ENCODE peak calls at places on chromosomes 1 and 21, in nine cellular contexts. S is nucleus accumbens, U is endothelial cell, E is T-helper 17 cell, M is GM12892, W is COLO829, L is progenitor cell of endocrine pancreas, Y is anterior cingulate cortex, F is MCF 10A. Z is an unnamed sample.

GRCh38 chr1:94527447-94528031 is 14.0 kb downstream of the F3 start:
- DNase-seq in S (no peak), U (no peak), E (no peak), M (no peak), W (peak), L (no peak), Y (no peak), F (peak), Z (no peak)

GRCh38 chr1:7595338-7595737 is 175.8 kb upstream of the VAMP3 start:
- DNase-seq in S (no peak), U (no peak), E (no peak), M (no peak), W (no peak), L (no peak), Y (no peak), F (no peak), Z (no peak)

GRCh38 chr1:155007253-155007828 is 4.7 kb downstream of the ZBTB7B start:
- DNase-seq in S (peak), U (no peak), E (no peak), M (no peak), W (no peak), L (no peak), Y (peak), F (no peak), Z (no peak)

GRCh38 chr1:183991360-183992155 is 46.0 kb downstream of the COLGALT2 start:
- DNase-seq in S (no peak), U (no peak), E (no peak), M (no peak), W (no peak), L (no peak), Y (no peak), F (no peak), Z (no peak)

GRCh38 chr1:232123775-232124659 is 497.4 kb downstream of the DISC1 start:
- DNase-seq in S (no peak), U (no peak), E (no peak), M (no peak), W (no peak), L (no peak), Y (no peak), F (peak), Z (no peak)

GRCh38 chr21:37165606-37166005 is 92.6 kb downstream of the TTC3 start:
- DNase-seq in S (no peak), U (no peak), E (no peak), M (no peak), W (no peak), L (no peak), Y (no peak), F (no peak), Z (no peak)

GRCh38 chr1:29416267-29416666 is 179.9 kb downstream of the PTPRU start:
- DNase-seq in S (no peak), U (no peak), E (no peak), M (no peak), W (no peak), L (no peak), Y (no peak), F (no peak), Z (no peak)

GRCh38 chr1:165047985-165048384 is 308.5 kb downstream of the LMX1A start:
- DNase-seq in S (peak), U (no peak), E (no peak), M (no peak), W (no peak), L (no peak), Y (no peak), F (no peak), Z (no peak)

GRCh38 chr1:89804646-89805237 is 16.1 kb upstream of the LRRC8D start:
- DNase-seq in S (peak), U (peak), E (peak), M (peak), W (peak), L (peak), Y (peak), F (peak), Z (peak)

GRCh38 chr1:58308206-58308605 is 238.3 kb downstream of the OMA1 start:
- DNase-seq in S (no peak), U (no peak), E (no peak), M (no peak), W (no peak), L (no peak), Y (no peak), F (no peak), Z (no peak)

GRCh38 chr1:167630568-167631385 is 745 bp downstream of the RCSD1 start:
- DNase-seq in S (no peak), U (no peak), E (no peak), M (no peak), W (no peak), L (no peak), Y (peak), F (no peak), Z (peak)